ENCODE peak calls at places on chromosome 2, in six cellular contexts. B, A, K, M, E and S are unnamed samples.

GRCh38 chr2:8684421-8684884 is 2.6 kb downstream of the ID2 start:
- DNase-seq in B (peak), A (peak), K (peak), M (peak), E (no peak), S (no peak)

GRCh38 chr2:225937625-225938024 is 538.1 kb downstream of the NYAP2 start:
- DNase-seq in B (peak), A (no peak), K (peak), M (peak), E (no peak), S (no peak)

GRCh38 chr2:163348843-163349395 is 386.9 kb downstream of the FIGN start:
- DNase-seq in B (peak), A (peak), K (peak), M (peak), E (no peak), S (peak)

GRCh38 chr2:60649721-60650120 is 96.3 kb upstream of the BCL11A start:
- DNase-seq in B (no peak), A (no peak), K (no peak), M (no peak), E (no peak), S (no peak)

GRCh38 chr2:20352230-20353216 is 1.9 kb upstream of the PUM2 start:
- DNase-seq in B (peak), A (no peak), K (no peak), M (no peak), E (no peak), S (no peak)

GRCh38 chr2:197294260-197294659 is 16.3 kb downstream of the ANKRD44 start:
- DNase-seq in B (no peak), A (no peak), K (no peak), M (no peak), E (no peak), S (no peak)

GRCh38 chr2:24269270-24269669 is 91.1 kb downstream of the ITSN2 start:
- DNase-seq in B (no peak), A (no peak), K (peak), M (peak), E (no peak), S (no peak)

GRCh38 chr2:219737270-219737691 is 109.9 kb downstream of the SLC4A3 start:
- DNase-seq in B (peak), A (no peak), K (peak), M (peak), E (no peak), S (no peak)

GRCh38 chr2:182447163-182447562 is 20.3 kb upstream of the PDE1A start:
- DNase-seq in B (peak), A (no peak), K (peak), M (no peak), E (no peak), S (no peak)

GRCh38 chr2:69902213-69902922 is 8.6 kb downstream of the SNRNP27 start:
- DNase-seq in B (no peak), A (no peak), K (no peak), M (no peak), E (no peak), S (no peak)

GRCh38 chr2:46508734-46509133 is 29.4 kb downstream of the TMEM247 start:
- DNase-seq in B (no peak), A (no peak), K (no peak), M (no peak), E (no peak), S (no peak)

GRCh38 chr2:141113301-141113700 is 1017.5 kb downstream of the LRP1B start:
- DNase-seq in B (no peak), A (no peak), K (no peak), M (no peak), E (no peak), S (no peak)

GRCh38 chr2:142286618-142287017 is 155.8 kb upstream of the LRP1B start:
- DNase-seq in B (peak), A (peak), K (no peak), M (no peak), E (peak), S (no peak)

GRCh38 chr2:204150695-204151240 is 214.2 kb downstream of the ICOS start:
- DNase-seq in B (no peak), A (no peak), K (no peak), M (no peak), E (no peak), S (no peak)

GRCh38 chr2:216620806-216621205 is 12.4 kb upstream of the IGFBP2 start:
- DNase-seq in B (no peak), A (no peak), K (no peak), M (peak), E (no peak), S (no peak)

GRCh38 chr2:15701326-15701907 is 109.7 kb downstream of the DDX1 start:
- DNase-seq in B (no peak), A (no peak), K (no peak), M (no peak), E (no peak), S (no peak)

GRCh38 chr2:139122711-139123158 is 342.5 kb upstream of the NXPH2 start:
- DNase-seq in B (peak), A (no peak), K (peak), M (no peak), E (no peak), S (no peak)

GRCh38 chr2:232349546-232349945 is 29.0 kb upstream of the ALPP start:
- DNase-seq in B (no peak), A (no peak), K (no peak), M (no peak), E (peak), S (no peak)

GRCh38 chr2:187934692-187935091 is 357.0 kb upstream of the GULP1 start:
- DNase-seq in B (no peak), A (no peak), K (no peak), M (no peak), E (no peak), S (no peak)

GRCh38 chr2:203498161-203498560 is 36.9 kb downstream of the RAPH1 start:
- DNase-seq in B (no peak), A (no peak), K (peak), M (peak), E (no peak), S (peak)

GRCh38 chr2:42754021-42754775 is 9.7 kb downstream of the OXER1 start:
- DNase-seq in B (no peak), A (no peak), K (no peak), M (peak), E (no peak), S (no peak)

DNA sequence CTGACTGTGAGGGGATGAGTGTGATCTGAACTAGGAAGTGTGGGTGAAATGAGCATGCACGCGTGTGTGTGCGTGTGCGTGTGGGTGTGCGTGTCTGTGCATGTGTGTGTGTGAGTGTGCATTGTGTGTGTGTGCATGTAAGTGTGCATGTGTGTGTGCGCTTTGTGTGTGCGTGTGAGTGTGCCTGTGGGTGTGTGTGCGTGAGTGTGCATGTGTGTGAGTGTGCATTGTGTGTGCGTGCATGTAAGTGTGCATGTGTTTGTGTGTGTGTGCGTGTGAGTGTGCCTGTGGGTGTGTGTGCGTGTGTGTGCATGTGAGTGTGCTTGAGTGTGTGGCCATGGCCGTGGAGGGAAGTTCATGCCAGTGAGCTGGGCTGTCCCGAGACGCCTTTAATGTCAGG is 76.3 kb downstream of the RTP5 start:
- DNase-seq in B (no peak), A (no peak), K (no peak), M (no peak), E (no peak), S (no peak)
- H3K23ac ChIP-seq in B (no peak), A (peak), K (no peak), M (no peak), E (no peak), S (peak)

GRCh38 chr2:29281086-29281485 is 165.9 kb downstream of the CLIP4 start:
- DNase-seq in B (no peak), A (no peak), K (no peak), M (no peak), E (no peak), S (no peak)

GRCh38 chr2:29278964-29279363 is 163.7 kb downstream of the CLIP4 start:
- DNase-seq in B (no peak), A (no peak), K (no peak), M (no peak), E (no peak), S (no peak)

GRCh38 chr2:29284671-29285070 is 169.5 kb downstream of the CLIP4 start:
- DNase-seq in B (no peak), A (no peak), K (no peak), M (no peak), E (no peak), S (no peak)

DNA sequence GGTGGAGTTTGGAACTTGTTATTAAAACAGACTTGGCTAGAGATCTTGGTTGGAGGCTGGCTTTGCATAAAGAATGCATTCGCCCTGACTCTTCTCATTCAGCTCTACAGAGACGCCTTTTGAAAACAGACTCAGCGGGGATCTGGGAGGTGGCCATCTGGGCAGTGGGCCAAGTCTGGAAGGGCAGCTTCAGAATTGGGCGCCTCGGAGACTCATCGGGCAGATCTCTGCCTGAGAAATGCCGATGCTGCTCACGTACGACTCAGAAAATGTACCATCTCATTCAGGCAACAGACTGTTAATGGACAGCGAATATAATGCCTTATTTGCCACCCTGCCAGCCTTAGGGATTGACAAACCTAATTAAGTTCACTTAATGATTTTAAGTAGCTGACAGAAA is 166.4 kb downstream of the CLIP4 start:
- DNase-seq in B (no peak), A (no peak), K (no peak), M (peak), E (no peak), S (no peak)
- H3K4me3 ChIP-seq in B (no peak), A (no peak), K (no peak), M (no peak), E (no peak), S (no peak)

GRCh38 chr2:68791914-68792313 is 57.3 kb downstream of the ARHGAP25 start:
- DNase-seq in B (no peak), A (no peak), K (no peak), M (no peak), E (no peak), S (no peak)

GRCh38 chr2:68790600-68790999 is 56.0 kb downstream of the ARHGAP25 start:
- DNase-seq in B (no peak), A (no peak), K (no peak), M (no peak), E (no peak), S (peak)

GRCh38 chr2:68784849-68785248 is 50.2 kb downstream of the ARHGAP25 start:
- DNase-seq in B (no peak), A (no peak), K (peak), M (no peak), E (no peak), S (no peak)

GRCh38 chr2:68784191-68784590 is 49.6 kb downstream of the ARHGAP25 start:
- DNase-seq in B (no peak), A (no peak), K (no peak), M (no peak), E (no peak), S (no peak)

DNA sequence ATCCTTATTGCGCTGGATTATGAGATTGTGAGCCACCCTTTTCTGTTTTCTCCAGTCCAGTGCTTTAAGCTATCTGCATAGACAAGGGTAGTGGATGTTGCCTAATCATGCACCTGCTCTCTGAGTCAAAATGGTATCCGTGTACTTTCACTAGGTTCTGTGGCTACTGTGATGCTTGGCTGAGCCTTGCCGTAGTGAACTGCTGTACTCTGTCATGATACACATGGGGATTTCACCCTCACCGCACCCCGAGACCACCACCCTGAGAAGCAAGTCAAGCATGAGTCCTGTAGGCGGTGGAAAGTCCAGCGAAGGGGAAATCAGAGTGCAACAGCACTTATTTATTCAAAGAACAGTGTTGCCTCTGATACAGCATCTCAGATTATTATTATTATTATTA is 55.0 kb downstream of the ARHGAP25 start:
- DNase-seq in B (no peak), A (no peak), K (no peak), M (no peak), E (no peak), S (no peak)
- H3K23ac ChIP-seq in B (no peak), A (no peak), K (no peak), M (no peak), E (no peak), S (no peak)

DNA sequence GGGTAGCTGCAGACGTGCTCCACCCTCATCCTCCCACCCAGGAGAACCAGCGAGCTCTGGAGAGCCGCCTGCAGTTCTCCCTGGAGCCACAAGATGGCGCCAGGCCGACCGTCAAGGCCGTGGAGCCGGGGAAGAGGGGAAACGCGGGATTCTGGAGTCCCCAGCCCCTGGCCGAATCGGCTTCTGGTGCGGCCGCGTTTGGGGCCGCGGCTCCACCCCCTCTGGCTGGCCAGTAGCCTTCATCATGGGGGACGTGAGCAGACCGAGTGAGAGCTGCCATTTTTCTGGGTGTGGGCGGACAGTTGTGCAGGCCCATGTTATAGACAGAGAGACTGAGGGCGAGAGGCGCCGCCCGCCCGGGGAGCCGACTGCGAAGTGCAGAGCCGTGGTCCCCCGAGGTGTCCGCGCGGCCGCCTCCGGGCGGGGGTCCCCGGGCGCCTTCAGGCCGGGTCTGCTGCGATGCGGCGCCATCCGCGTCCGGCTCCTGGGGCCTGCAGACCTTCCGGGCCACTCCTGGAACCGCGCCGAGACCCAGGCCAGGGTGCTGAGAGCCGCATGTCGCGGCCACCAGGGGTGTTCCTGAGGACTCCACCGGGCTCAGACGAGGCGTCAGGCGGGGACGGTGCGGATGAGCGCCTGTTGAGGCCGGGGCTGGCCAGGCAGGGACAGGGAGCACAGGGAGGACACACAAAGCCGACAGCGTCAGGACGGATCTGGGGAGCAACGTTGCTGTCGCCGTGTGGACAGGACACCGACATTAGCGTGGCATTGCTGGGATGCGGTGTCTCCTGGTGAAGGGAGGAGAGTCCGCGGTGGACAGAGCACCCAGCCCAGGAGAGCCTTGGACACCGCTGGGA is 418.2 kb upstream of the HS6ST1 start:
- DNase-seq in B (peak), A (peak), K (peak), M (peak), E (peak), S (peak)
- H3K4me3 ChIP-seq in B (no peak), A (no peak), K (no peak), M (no peak), E (peak), S (no peak)

GRCh38 chr2:148643998-148644884 is at the start of gene EPC2:
- DNase-seq in B (peak), A (peak), K (peak), M (peak), E (peak), S (peak)
- H3K23ac ChIP-seq in B (peak), A (peak), K (peak), M (peak), E (no peak), S (no peak)

GRCh38 chr2:150483532-150483931 is 3.9 kb downstream of the RND3 start:
- DNase-seq in B (no peak), A (no peak), K (no peak), M (no peak), E (no peak), S (no peak)
- H3K4me3 ChIP-seq in B (no peak), A (no peak), K (no peak), M (peak), E (no peak), S (no peak)

GRCh38 chr2:3503046-3503445 is 16.3 kb downstream of the ADI1 start:
- DNase-seq in B (no peak), A (no peak), K (no peak), M (no peak), E (no peak), S (no peak)
- H3K23ac ChIP-seq in B (no peak), A (no peak), K (no peak), M (no peak), E (no peak), S (no peak)

DNA sequence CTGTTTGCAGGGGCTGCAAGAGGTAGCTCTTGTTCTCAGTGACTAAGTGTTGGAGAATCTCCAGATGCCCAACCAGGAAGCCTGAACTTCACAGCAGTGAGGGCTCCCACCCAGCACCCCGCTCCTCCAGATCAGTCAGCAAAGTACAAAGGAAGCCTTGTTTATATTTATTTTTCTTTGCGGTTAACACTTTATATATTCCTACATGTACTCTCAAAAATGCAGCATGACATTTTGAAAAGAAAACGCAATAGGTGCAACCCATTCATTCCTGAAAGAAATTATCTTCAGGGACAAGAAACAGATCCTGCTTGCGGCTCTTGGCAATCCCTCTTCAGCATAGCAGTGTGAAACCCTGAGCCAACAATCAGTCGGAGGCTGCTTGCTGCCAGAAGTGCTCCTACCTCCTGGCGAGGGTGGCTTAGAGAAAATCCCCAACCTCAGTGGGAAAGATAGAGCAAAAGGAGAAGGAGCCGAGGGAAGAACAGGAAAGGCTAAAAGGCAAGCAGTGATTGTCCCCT is 66.0 kb upstream of the ATL2 start:
- DNase-seq in B (peak), A (no peak), K (peak), M (no peak), E (no peak), S (no peak)
- H3K4me3 ChIP-seq in B (no peak), A (no peak), K (no peak), M (no peak), E (no peak), S (no peak)

DNA sequence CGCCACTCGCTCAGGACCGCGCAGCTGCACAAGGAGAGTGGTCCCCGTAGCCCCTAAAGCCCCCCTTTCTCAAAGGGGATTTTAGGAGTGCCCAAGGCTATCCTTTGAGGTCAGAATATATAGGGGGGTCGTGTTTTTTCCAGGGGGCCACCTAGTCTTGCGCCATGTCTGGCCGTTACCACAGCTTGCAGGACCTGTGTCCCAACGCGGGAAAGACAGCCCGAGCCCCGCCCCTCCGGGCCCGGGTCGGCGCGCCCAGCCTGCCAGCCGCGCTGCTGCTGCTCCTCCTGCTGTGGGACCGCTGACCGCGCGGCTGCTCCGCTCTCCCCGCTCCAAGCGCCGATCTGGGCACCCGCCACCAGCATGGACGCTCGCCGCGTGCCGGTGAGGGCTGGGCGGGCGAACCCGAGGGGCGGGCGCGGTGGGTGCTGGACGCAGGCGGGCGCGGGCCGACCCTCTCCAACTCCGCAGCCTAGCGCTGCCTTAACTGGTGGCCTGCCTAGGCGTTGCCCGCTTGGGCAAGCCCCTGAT is at the start of gene CDCA7:
- DNase-seq in B (peak), A (peak), K (peak), M (peak), E (peak), S (peak)
- H3K23ac ChIP-seq in B (peak), A (peak), K (peak), M (peak), E (no peak), S (peak)

GRCh38 chr2:127569274-127570065 is 34.0 kb downstream of the MYO7B start:
- DNase-seq in B (no peak), A (no peak), K (no peak), M (peak), E (peak), S (peak)
- H3K4me3 ChIP-seq in B (no peak), A (no peak), K (no peak), M (no peak), E (no peak), S (no peak)